ENCODE peak calls at places on chromosomes 2 and 18, in four cellular contexts. R, U, T and A are unnamed samples.

GRCh38 chr2:159960413-159960812 is 102.0 kb downstream of the PLA2R1 start:
- DNase-seq in R (no peak), U (no peak), T (no peak), A (no peak)

GRCh38 chr2:64661770-64662169 is 8.1 kb upstream of the SERTAD2 start:
- DNase-seq in R (peak; percentile 47), U (no peak), T (no peak), A (no peak)

GRCh38 chr2:148680462-148680861 is 35.9 kb downstream of the EPC2 start:
- DNase-seq in R (no peak), U (no peak), T (no peak), A (no peak)

GRCh38 chr2:173434729-173435345 is 80.2 kb downstream of the CDCA7 start:
- DNase-seq in R (no peak), U (no peak), T (no peak), A (no peak)

GRCh38 chr18:68467966-68468365 is 246.9 kb downstream of the TMX3 start:
- DNase-seq in R (no peak), U (no peak), T (no peak), A (no peak)

GRCh38 chr2:134320930-134321329 is 67.1 kb downstream of the MGAT5 start:
- DNase-seq in R (peak; percentile 32), U (no peak), T (no peak), A (no peak)

GRCh38 chr2:117523267-117523666 is 291.2 kb upstream of the DDX18 start:
- DNase-seq in R (no peak), U (no peak), T (peak; percentile 21), A (no peak)

GRCh38 chr2:238450440-238450861 is 23.7 kb downstream of the ASB1 start:
- DNase-seq in R (no peak), U (no peak), T (no peak), A (no peak)

GRCh38 chr2:70735065-70735464 is 32.9 kb downstream of the ADD2 start:
- DNase-seq in R (no peak), U (no peak), T (no peak), A (no peak)

GRCh38 chr2:163735692-163736432 is at the start of gene FIGN:
- DNase-seq in R (no peak), U (no peak), T (peak; percentile 87), A (peak; percentile 72)